ENCODE peak calls at places on chromosomes 4 and X, in six cellular contexts. L is H1, B is A549, N is HepG2, I is GM12878, F is K562. T is an unnamed sample.

GRCh38 chr4:76074468-76074867 is at the start of gene ART3:
- DNase-seq in F (no peak), N (no peak), L (no peak), B (no peak), I (no peak), T (no peak)

GRCh38 chrX:143476751-143477150 is 40.5 kb downstream of the SPANXN3 start:
- DNase-seq in N (no peak), L (no peak), F (no peak), I (no peak), B (no peak), T (no peak)

GRCh38 chr4:85708468-85708867 is 233.5 kb downstream of the ARHGAP24 start:
- DNase-seq in I (no peak), B (no peak), N (no peak), F (no peak), L (no peak), T (no peak)

GRCh38 chr4:39820186-39820585 is 122.2 kb downstream of the UBE2K start:
- DNase-seq in B (no peak), I (no peak), F (no peak), L (no peak), N (no peak), T (no peak)

GRCh38 chr4:101621120-101621519 is 169.4 kb upstream of the BANK1 start:
- DNase-seq in F (no peak), I (no peak), B (no peak), L (no peak), N (no peak), T (no peak)

GRCh38 chr4:15888515-15888914 is 50.0 kb downstream of the FGFBP1 start:
- DNase-seq in F (no peak), B (no peak), N (no peak), I (no peak), L (no peak), T (no peak)

GRCh38 chrX:123263246-123263757 is 79.2 kb downstream of the GRIA3 start:
- DNase-seq in L (no peak), B (no peak), I (no peak), N (no peak), F (no peak), T (no peak)

GRCh38 chr4:81052119-81053068 is 21.9 kb downstream of the BMP3 start:
- DNase-seq in F (peak; percentile 46), I (peak; percentile 91), L (peak; percentile 44), B (peak; percentile 45), N (peak; percentile 51), T (peak; percentile 20)

GRCh38 chr4:117447925-117448324 is 362.5 kb upstream of the TRAM1L1 start:
- DNase-seq in I (no peak), B (peak; percentile 9), N (peak; percentile 12), F (no peak), L (peak; percentile 17), T (no peak)

GRCh38 chr4:2946812-2947600 is 16.2 kb downstream of the NOP14 start:
- DNase-seq in I (no peak), B (no peak), N (no peak), F (no peak), L (no peak), T (no peak)

GRCh38 chrX:22037911-22038537 is 5.9 kb downstream of the PHEX start:
- DNase-seq in B (no peak), I (no peak), F (no peak), N (no peak), L (no peak), T (no peak)

GRCh38 chrX:50827996-50828395 is 14.0 kb upstream of the SHROOM4 start:
- DNase-seq in N (no peak), B (peak; percentile 31), I (no peak), L (no peak), F (no peak), T (no peak)

GRCh38 chrX:47166126-47166525 is 21.1 kb downstream of the RBM10 start:
- DNase-seq in F (no peak), B (no peak), N (no peak), L (no peak), I (no peak), T (no peak)

GRCh38 chrX:8868906-8869305 is 67.7 kb upstream of the FAM9A start:
- DNase-seq in I (no peak), L (no peak), N (no peak), B (no peak), F (no peak), T (no peak)

GRCh38 chr4:1168291-1169031 is 3.9 kb downstream of the SPON2 start:
- DNase-seq in F (no peak), N (no peak), I (no peak), L (no peak), B (no peak), T (no peak)

GRCh38 chr4:189497996-189498395 is 442.7 kb upstream of the FRG1 start:
- DNase-seq in F (no peak), L (no peak), N (no peak), B (no peak), I (no peak), T (no peak)

GRCh38 chrX:153885968-153886903 is at the start of gene L1CAM:
- DNase-seq in B (no peak), F (peak; percentile 85), I (no peak), N (no peak), L (no peak), T (peak; percentile 85)

GRCh38 chr4:123849495-123849894 is 452.9 kb downstream of the SPRY1 start:
- DNase-seq in L (no peak), I (no peak), N (peak; percentile 42), B (no peak), F (no peak), T (no peak)

GRCh38 chr4:36285784-36286480 is 4.5 kb downstream of the DTHD1 start:
- DNase-seq in B (no peak), N (no peak), L (no peak), I (peak; percentile 93), F (no peak), T (no peak)

GRCh38 chr4:126899382-126899801 is 733.4 kb upstream of the INTU start:
- DNase-seq in F (no peak), L (no peak), N (no peak), I (no peak), B (peak; percentile 1), T (no peak)

GRCh38 chrX:151722241-151722846 is 6.5 kb downstream of the FATE1 start:
- DNase-seq in F (peak; percentile 65), N (peak; percentile 7), B (peak; percentile 12), I (no peak), L (peak; percentile 43), T (peak; percentile 58)

GRCh38 chr4:155703486-155704227 is 37.0 kb downstream of the GUCY1A1 start:
- DNase-seq in N (no peak), B (no peak), L (no peak), I (peak; percentile 21), F (no peak), T (no peak)

GRCh38 chrX:128458888-128459287 is 406.7 kb upstream of the ACTRT1 start:
- DNase-seq in L (no peak), N (no peak), B (peak; percentile 15), F (no peak), I (no peak), T (no peak)

GRCh38 chr4:160129439-160129838 is 1026.6 kb downstream of the RAPGEF2 start:
- DNase-seq in B (peak; percentile 27), F (no peak), I (no peak), L (no peak), N (no peak), T (no peak)

GRCh38 chr4:104989363-104989762 is 157.3 kb upstream of the TET2 start:
- DNase-seq in I (no peak), B (no peak), F (no peak), N (no peak), L (no peak), T (no peak)

GRCh38 chr4:142595222-142595871 is 250.8 kb downstream of the INPP4B start:
- DNase-seq in I (no peak), N (no peak), B (no peak), L (no peak), F (no peak), T (no peak)

GRCh38 chr4:129355529-129355928 is 259.6 kb downstream of the C4orf33 start:
- DNase-seq in N (no peak), I (no peak), L (no peak), F (no peak), B (no peak), T (no peak)

GRCh38 chrX:15619053-15619772 is 18.5 kb upstream of the ACE2 start:
- DNase-seq in I (no peak), L (no peak), B (peak; percentile 36), F (no peak), N (no peak), T (no peak)

DNA sequence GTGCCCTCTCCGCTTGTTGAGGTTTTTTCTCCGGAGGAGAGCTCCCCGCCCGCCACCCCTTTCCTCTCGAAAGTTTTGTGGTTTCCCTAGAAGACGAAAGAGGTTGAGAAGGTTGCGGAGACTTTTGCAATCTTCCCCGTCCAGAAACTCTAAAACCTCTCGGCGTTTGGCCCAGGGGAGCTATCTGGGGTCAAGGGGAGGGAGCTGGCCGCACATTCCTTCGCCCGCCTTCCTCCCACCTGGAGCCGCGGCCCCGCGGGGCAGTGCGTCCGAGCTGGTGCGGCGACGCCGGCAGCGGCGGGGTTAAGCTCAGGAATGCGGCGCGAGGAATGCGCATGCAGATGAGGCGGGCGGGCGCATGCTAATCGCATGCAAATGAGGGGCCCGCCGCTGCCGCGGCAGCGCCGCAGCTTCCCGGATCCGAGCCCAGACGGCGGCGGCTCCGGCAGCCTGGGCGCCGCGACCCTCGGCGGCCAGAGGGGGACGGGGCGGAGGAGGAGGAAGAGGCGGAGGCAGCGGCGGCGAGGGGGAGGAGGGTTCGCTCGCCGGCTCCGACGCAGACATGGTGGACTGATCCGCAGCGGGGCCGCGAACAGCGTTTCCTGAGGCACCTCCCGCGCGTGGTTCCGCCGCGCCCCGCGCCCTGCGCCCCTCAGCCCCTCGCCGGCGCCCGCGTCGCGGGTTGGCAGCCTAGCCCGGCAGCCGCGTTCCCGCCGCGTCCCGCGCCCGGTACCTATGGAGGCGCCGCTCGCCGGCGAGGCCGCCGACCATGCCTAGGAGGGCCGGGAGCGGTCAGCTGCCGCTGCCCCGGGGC is at the start of gene WWC2:
- DNase-seq in N (peak; percentile 83), L (peak; percentile 92), F (peak; percentile 83), I (no peak), B (peak; percentile 91), T (peak; percentile 92)
- TF ChIP-seq CHD2 in N (no peak), L (peak; percentile 55), F (no peak), I (no peak), B (no peak), T (no peak)

GRCh38 chr4:173990879-173991231 is 292.6 kb downstream of the FBXO8 start:
- DNase-seq in L (no peak), F (no peak), I (no peak), N (no peak), B (no peak), T (peak; percentile 47)
- TF ChIP-seq USF2 in L (no peak), F (no peak), I (no peak), N (no peak), B (no peak), T (no peak)

DNA sequence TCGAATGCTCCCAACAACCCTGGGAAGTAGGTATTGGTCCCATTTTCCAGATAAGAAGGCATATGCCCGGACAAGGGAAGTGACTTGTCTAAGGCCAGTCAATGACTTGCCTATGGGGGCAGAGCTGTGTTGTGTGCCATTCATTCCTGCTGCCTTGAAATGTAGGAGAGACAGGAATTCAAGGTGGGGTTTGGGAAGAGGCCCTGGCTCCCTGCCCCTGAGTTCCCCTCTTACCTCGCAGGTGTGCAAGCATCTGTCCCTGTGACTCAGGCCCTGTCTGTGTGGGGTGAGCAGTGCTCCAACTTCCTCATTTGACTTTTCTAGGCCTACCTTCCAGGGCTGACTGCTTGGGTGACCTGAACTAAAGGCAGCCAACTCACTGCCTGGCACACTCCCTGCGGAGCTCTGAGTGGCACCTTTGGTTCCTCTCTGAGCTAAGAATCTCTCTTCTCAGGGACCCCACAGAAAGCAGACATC is 5.1 kb downstream of the EFNB1 start:
- DNase-seq in B (no peak), N (no peak), F (no peak), L (no peak), I (no peak), T (no peak)
- TF ChIP-seq CHD2 in B (no peak), N (no peak), F (no peak), L (no peak), I (no peak), T (no peak)

GRCh38 chr4:146333187-146333894 is 119.0 kb downstream of the REELD1 start:
- DNase-seq in L (no peak), B (peak; percentile 18), I (peak; percentile 59), N (peak; percentile 7), F (no peak), T (no peak)
- TF ChIP-seq USF2 in L (no peak), B (no peak), I (no peak), N (no peak), F (no peak), T (no peak)